ENCODE peak calls at places on chromosomes 1 and 21, in nine cellular contexts. One of them, this sample, is unnamed.

GRCh38 chr1:4430406-4431404 is 223.7 kb upstream of the AJAP1 start:
- DNase-seq in NB4: no peak
- DNase-seq in NCI-H1417: no peak
- DNase-seq in adipocyte: no peak
- DNase-seq in NAMALWA: no peak
- DNase-seq in hippocampal formation: no peak
- DNase-seq in skeletal muscle cell: no peak
- DNase-seq in DND-41: no peak
- DNase-seq in C1 segment of cervical spinal cord: no peak
- DNase-seq in this sample: no peak

GRCh38 chr1:9413143-9413876 is 120.6 kb downstream of the SPSB1 start:
- DNase-seq in skeletal muscle cell: peak; percentile 69
- DNase-seq in NAMALWA: peak; percentile 83
- DNase-seq in NB4: peak; percentile 61
- DNase-seq in hippocampal formation: no peak
- DNase-seq in adipocyte: peak; percentile 72
- DNase-seq in DND-41: peak; percentile 88
- DNase-seq in C1 segment of cervical spinal cord: no peak
- DNase-seq in NCI-H1417: no peak
- DNase-seq in this sample: no peak

GRCh38 chr1:69569983-69570755 is 2.4 kb downstream of the LRRC7 start:
- DNase-seq in skeletal muscle cell: peak; percentile 6
- DNase-seq in NB4: no peak
- DNase-seq in hippocampal formation: no peak
- DNase-seq in NCI-H1417: no peak
- DNase-seq in adipocyte: peak; percentile 5
- DNase-seq in DND-41: no peak
- DNase-seq in NAMALWA: no peak
- DNase-seq in C1 segment of cervical spinal cord: no peak
- DNase-seq in this sample: no peak

GRCh38 chr1:94769551-94769950 is 50.6 kb upstream of the SLC44A3 start:
- DNase-seq in adipocyte: no peak
- DNase-seq in NAMALWA: no peak
- DNase-seq in skeletal muscle cell: no peak
- DNase-seq in DND-41: no peak
- DNase-seq in NCI-H1417: no peak
- DNase-seq in hippocampal formation: no peak
- DNase-seq in NB4: no peak
- DNase-seq in C1 segment of cervical spinal cord: no peak
- DNase-seq in this sample: no peak

GRCh38 chr21:36709868-36710728 is 11.2 kb downstream of the SIM2 start:
- DNase-seq in NAMALWA: no peak
- DNase-seq in NB4: no peak
- DNase-seq in NCI-H1417: no peak
- DNase-seq in C1 segment of cervical spinal cord: no peak
- DNase-seq in hippocampal formation: no peak
- DNase-seq in adipocyte: no peak
- DNase-seq in DND-41: no peak
- DNase-seq in skeletal muscle cell: no peak
- DNase-seq in this sample: no peak

GRCh38 chr1:44688760-44689446 is 14.4 kb downstream of the ARMH1 start:
- DNase-seq in DND-41: no peak
- DNase-seq in NB4: no peak
- DNase-seq in NCI-H1417: no peak
- DNase-seq in adipocyte: no peak
- DNase-seq in C1 segment of cervical spinal cord: no peak
- DNase-seq in hippocampal formation: no peak
- DNase-seq in skeletal muscle cell: no peak
- DNase-seq in NAMALWA: no peak
- DNase-seq in this sample: no peak

GRCh38 chr21:44938976-44939531 is 775 bp upstream of the SLX9 start:
- DNase-seq in NCI-H1417: no peak
- DNase-seq in skeletal muscle cell: no peak
- DNase-seq in adipocyte: no peak
- DNase-seq in C1 segment of cervical spinal cord: no peak
- DNase-seq in NB4: no peak
- DNase-seq in NAMALWA: no peak
- DNase-seq in hippocampal formation: no peak
- DNase-seq in DND-41: no peak
- DNase-seq in this sample: no peak

GRCh38 chr1:76266762-76267161 is 192.2 kb downstream of the ST6GALNAC3 start:
- DNase-seq in NAMALWA: no peak
- DNase-seq in NCI-H1417: no peak
- DNase-seq in NB4: no peak
- DNase-seq in skeletal muscle cell: no peak
- DNase-seq in C1 segment of cervical spinal cord: no peak
- DNase-seq in DND-41: no peak
- DNase-seq in hippocampal formation: no peak
- DNase-seq in adipocyte: no peak
- DNase-seq in this sample: no peak

GRCh38 chr1:164559342-164560070 is 522 bp downstream of the PBX1 start:
- DNase-seq in adipocyte: peak; percentile 62
- DNase-seq in NCI-H1417: peak; percentile 77
- DNase-seq in hippocampal formation: peak; percentile 58
- DNase-seq in C1 segment of cervical spinal cord: peak; percentile 32
- DNase-seq in NAMALWA: no peak
- DNase-seq in NB4: no peak
- DNase-seq in DND-41: no peak
- DNase-seq in skeletal muscle cell: no peak
- DNase-seq in this sample: peak; percentile 55

GRCh38 chr1:182205378-182206022 is 144.0 kb upstream of the ZNF648 start:
- DNase-seq in DND-41: no peak
- DNase-seq in NCI-H1417: no peak
- DNase-seq in C1 segment of cervical spinal cord: no peak
- DNase-seq in hippocampal formation: no peak
- DNase-seq in skeletal muscle cell: no peak
- DNase-seq in NAMALWA: no peak
- DNase-seq in NB4: peak; percentile 35
- DNase-seq in adipocyte: no peak
- DNase-seq in this sample: no peak

This sample was measured in NCI-H146.